ENCODE peak calls at places on chromosome 22, in ten cellular contexts. V, N, D, H, R, E, Z, W, Y and O are unnamed samples.

GRCh38 chr22:50170453-50171318 is at the start of gene PANX2:
- DNase-seq in R (no peak), E (no peak), Z (no peak), D (peak), V (no peak), W (peak), H (no peak), N (no peak), Y (no peak), O (no peak)

GRCh38 chr22:20043997-20044342 is 23.1 kb downstream of the TANGO2 start:
- DNase-seq in Y (no peak), D (no peak), H (no peak), N (no peak), W (no peak), V (no peak), E (no peak), Z (no peak), R (no peak), O (no peak)

GRCh38 chr22:35835998-35836691 is 118.5 kb downstream of the APOL5 start:
- DNase-seq in N (no peak), H (peak), Y (peak), V (peak), D (peak), E (no peak), W (peak), R (peak), Z (peak), O (no peak)

GRCh38 chr22:20787746-20788626 is 14.1 kb downstream of the SERPIND1 start:
- DNase-seq in V (no peak), Z (no peak), H (no peak), W (no peak), R (no peak), E (no peak), D (peak), Y (no peak), N (no peak), O (no peak)

GRCh38 chr22:50731811-50732624 is 6.0 kb upstream of the ACR start:
- DNase-seq in E (peak), W (peak), Y (peak), D (peak), N (peak), H (no peak), R (no peak), Z (peak), V (peak), O (no peak)

GRCh38 chr22:25139062-25139461 is 60.6 kb upstream of the CRYBB3 start:
- DNase-seq in W (no peak), D (no peak), H (no peak), E (no peak), N (no peak), Y (no peak), V (no peak), Z (peak), R (no peak), O (no peak)

GRCh38 chr22:23801886-23802377 is 15.2 kb downstream of the SMARCB1 start:
- DNase-seq in R (no peak), E (no peak), V (no peak), Z (no peak), W (no peak), H (no peak), Y (no peak), D (no peak), N (no peak), O (no peak)

GRCh38 chr22:50544078-50544745 is 1.5 kb upstream of the KLHDC7B start:
- DNase-seq in N (peak), W (peak), R (peak), Z (peak), H (peak), V (no peak), E (peak), Y (no peak), D (peak), O (peak)

GRCh38 chr22:37077802-37078448 is 26.4 kb downstream of the KCTD17 start:
- DNase-seq in Z (peak), N (peak), R (peak), E (peak), V (peak), D (peak), W (peak), H (no peak), Y (peak), O (peak)

GRCh38 chr22:35306350-35306967 is 6.8 kb downstream of the TOM1 start:
- DNase-seq in R (no peak), Z (no peak), W (peak), V (no peak), N (no peak), H (no peak), E (no peak), Y (no peak), D (peak), O (no peak)